ENCODE peak calls at places on chromosomes 2 and 18, in five cellular contexts. K is prostate gland, Z is heart right ventricle, H is HL-60, O is Calu3. N is an unnamed sample.

GRCh38 chr2:64904405-64905329 is 84.5 kb upstream of the SLC1A4 start:
- DNase-seq in O (no peak), Z (no peak), K (no peak), H (peak; percentile 83), N (no peak)

GRCh38 chr18:57836557-57836956 is 33.4 kb upstream of the ATP8B1 start:
- DNase-seq in H (no peak), Z (no peak), K (no peak), O (no peak), N (no peak)

GRCh38 chr18:41353726-41354125 is 601.3 kb upstream of the PIK3C3 start:
- DNase-seq in O (no peak), Z (no peak), H (no peak), K (no peak), N (no peak)

GRCh38 chr2:192314800-192315481 is 120.2 kb upstream of the TMEFF2 start:
- DNase-seq in Z (peak; percentile 4), K (no peak), O (no peak), H (no peak), N (no peak)

GRCh38 chr2:206218792-206219509 is 55.5 kb upstream of the ZDBF2 start:
- DNase-seq in K (no peak), H (no peak), Z (no peak), O (no peak), N (no peak)

GRCh38 chr2:26670171-26670570 is 22.4 kb upstream of the KCNK3 start:
- DNase-seq in K (no peak), O (no peak), H (no peak), Z (no peak), N (no peak)

GRCh38 chr2:150479075-150479915 is 8.2 kb downstream of the RND3 start:
- DNase-seq in O (no peak), Z (no peak), H (no peak), K (no peak), N (no peak)

GRCh38 chr18:62741118-62741566 is 25.8 kb downstream of the PHLPP1 start:
- DNase-seq in K (peak; percentile 73), Z (no peak), O (peak; percentile 44), H (peak; percentile 82), N (no peak)

GRCh38 chr18:21194871-21195771 is 46.9 kb upstream of the GREB1L start:
- DNase-seq in K (no peak), Z (no peak), O (no peak), H (no peak), N (no peak)

GRCh38 chr2:136058951-136059530 is 58.9 kb downstream of the CXCR4 start:
- DNase-seq in H (peak; percentile 19), Z (no peak), K (no peak), O (no peak), N (no peak)

GRCh38 chr2:240735476-240735875 is 43.8 kb downstream of the AQP12A start:
- DNase-seq in O (no peak), Z (no peak), K (no peak), H (no peak), N (no peak)

GRCh38 chr2:157170299-157170698 is 87.2 kb upstream of the GALNT5 start:
- DNase-seq in O (no peak), K (no peak), H (no peak), Z (no peak), N (no peak)

GRCh38 chr2:225274751-225275150 is 124.8 kb upstream of the NYAP2 start:
- DNase-seq in O (peak; percentile 27), Z (no peak), H (no peak), K (no peak), N (no peak)

GRCh38 chr2:24559714-24560113 is 68.7 kb downstream of the NCOA1 start:
- DNase-seq in K (no peak), O (no peak), Z (no peak), H (no peak), N (no peak)

GRCh38 chr2:97360202-97360601 is 229.5 kb downstream of the ANKRD36B start:
- DNase-seq in K (no peak), Z (no peak), H (no peak), O (peak; percentile 4), N (no peak)

GRCh38 chr2:206051912-206052311 is 34.1 kb downstream of the INO80D start:
- DNase-seq in Z (no peak), H (no peak), K (no peak), O (no peak), N (no peak)

GRCh38 chr18:6741290-6741689 is 11.8 kb downstream of the ARHGAP28 start:
- DNase-seq in H (no peak), K (no peak), Z (no peak), O (no peak), N (no peak)

GRCh38 chr2:112768432-112768831 is 4.0 kb upstream of the CKAP2L start:
- DNase-seq in Z (no peak), H (no peak), O (no peak), K (no peak), N (no peak)

GRCh38 chr2:69483024-69483423 is 45.8 kb upstream of the NFU1 start:
- DNase-seq in K (no peak), H (no peak), O (no peak), Z (no peak), N (no peak)

GRCh38 chr2:100104718-100105677 is 37.4 kb downstream of the AFF3 start:
- DNase-seq in Z (peak; percentile 25), O (no peak), K (no peak), H (no peak), N (no peak)

GRCh38 chr2:127662937-127663565 is 12.3 kb downstream of the LIMS2 start:
- DNase-seq in O (no peak), H (no peak), K (no peak), Z (peak; percentile 18), N (no peak)

GRCh38 chr2:45267062-45267702 is 257.9 kb upstream of the SIX2 start:
- DNase-seq in Z (no peak), O (no peak), H (no peak), K (no peak), N (no peak)

GRCh38 chr2:45610281-45611019 is 617 bp downstream of the SRBD1 start:
- DNase-seq in Z (peak; percentile 36), O (peak; percentile 56), H (peak; percentile 67), K (peak; percentile 42), N (no peak)

GRCh38 chr2:81266106-81266505 is 961.6 kb upstream of the LRRTM1 start:
- DNase-seq in O (peak; percentile 2), H (no peak), Z (no peak), K (no peak), N (no peak)
- TF ChIP-seq CTCF in O (peak; percentile 24), H (peak; percentile 13), Z (no peak), K (no peak), N (no peak)

GRCh38 chr18:51727780-51728179 is 530.3 kb upstream of the MEX3C start:
- DNase-seq in K (no peak), O (no peak), H (no peak), Z (no peak), N (no peak)
- TF ChIP-seq CTCF in K (no peak), O (no peak), H (no peak), Z (no peak), N (no peak)

DNA sequence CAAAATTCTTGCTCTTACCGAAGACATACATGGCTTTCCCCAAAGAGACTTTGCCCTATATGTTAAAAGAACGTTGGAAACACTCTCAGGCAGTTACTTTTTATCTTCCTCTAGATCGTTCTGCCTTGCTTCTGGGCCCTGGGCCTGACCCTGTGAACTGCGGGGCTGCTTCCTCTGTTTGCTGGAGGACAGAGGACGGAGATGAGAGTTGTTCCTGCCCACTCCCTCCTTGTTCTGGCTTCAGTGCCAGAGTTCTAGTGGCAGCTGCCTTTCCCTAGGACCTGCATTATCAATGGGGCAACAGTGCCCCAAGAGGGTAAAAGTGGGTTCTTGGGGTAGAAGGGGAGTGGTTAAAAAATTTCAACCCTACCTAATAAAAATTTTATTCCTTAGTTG is 6.5 kb upstream of the FN1 start:
- DNase-seq in O (peak; percentile 11), K (no peak), H (no peak), Z (no peak), N (no peak)
- TF ChIP-seq CTCF in O (no peak), K (no peak), H (no peak), Z (no peak), N (no peak)

GRCh38 chr18:54003195-54003594 is 221.3 kb downstream of the MBD2 start:
- DNase-seq in H (no peak), O (no peak), K (no peak), Z (no peak), N (no peak)

GRCh38 chr18:54004828-54005227 is 219.6 kb downstream of the MBD2 start:
- DNase-seq in O (peak; percentile 2), K (no peak), Z (no peak), H (no peak), N (no peak)
- TF ChIP-seq CTCF in O (no peak), K (no peak), Z (no peak), H (no peak), N (no peak)

N was measured in CD14-positive monocyte.